ENCODE peak calls at places on chromosomes 11 and 22, in eight cellular contexts. O is substantia nigra; X is CD8-positive, alpha-beta memory T cell; K is HCT116; F is CD4-positive, alpha-beta T cell; U is adrenal gland; V is tibial nerve; N is body of pancreas. Q is an unnamed sample.

GRCh38 chr11:96045622-96046456 is 121.9 kb upstream of the MTMR2 start:
- DNase-seq in O (no peak), X (no peak), K (no peak), F (no peak), U (no peak), V (peak), N (peak), Q (no peak)

GRCh38 chr22:19715286-19715939 is 1.1 kb downstream of the SEPTIN5 start:
- DNase-seq in O (no peak), X (no peak), K (no peak), F (no peak), U (no peak), V (no peak), N (no peak), Q (no peak)

GRCh38 chr11:111137846-111138245 is 107.7 kb upstream of the POU2AF2 start:
- DNase-seq in O (no peak), X (no peak), K (no peak), F (no peak), U (no peak), V (no peak), N (no peak), Q (no peak)

GRCh38 chr22:24304067-24304675 is 33.5 kb downstream of the SPECC1L start:
- DNase-seq in O (no peak), X (no peak), K (no peak), F (no peak), U (no peak), V (no peak), N (no peak), Q (no peak)

GRCh38 chr11:87353904-87354303 is 316.2 kb downstream of the TMEM135 start:
- DNase-seq in O (no peak), X (no peak), K (no peak), F (no peak), U (no peak), V (no peak), N (no peak), Q (no peak)

GRCh38 chr11:27557223-27557622 is 50.7 kb upstream of the LIN7C start:
- DNase-seq in O (no peak), X (no peak), K (no peak), F (no peak), U (no peak), V (no peak), N (no peak), Q (no peak)

GRCh38 chr11:85164743-85165142 is 462.4 kb downstream of the DLG2 start:
- DNase-seq in O (no peak), X (no peak), K (no peak), F (no peak), U (no peak), V (no peak), N (no peak), Q (no peak)

GRCh38 chr11:18671246-18671645 is 27.3 kb upstream of the TMEM86A start:
- DNase-seq in O (no peak), X (no peak), K (no peak), F (no peak), U (no peak), V (no peak), N (no peak), Q (no peak)

GRCh38 chr11:35377262-35377661 is 42.1 kb downstream of the SLC1A2 start:
- DNase-seq in O (no peak), X (no peak), K (no peak), F (no peak), U (no peak), V (no peak), N (no peak), Q (no peak)

GRCh38 chr22:16559056-16559955 is 33.3 kb downstream of the CCT8L2 start:
- DNase-seq in O (no peak), X (no peak), K (no peak), F (no peak), U (no peak), V (no peak), N (no peak), Q (no peak)

GRCh38 chr11:129605815-129606214 is 209.8 kb upstream of the TMEM45B start:
- DNase-seq in O (no peak), X (no peak), K (no peak), F (no peak), U (no peak), V (no peak), N (no peak), Q (no peak)

GRCh38 chr22:39520874-39521857 is 804 bp downstream of the ATF4 start:
- DNase-seq in O (no peak), X (peak), K (no peak), F (peak), U (peak), V (peak), N (peak), Q (peak)

GRCh38 chr11:416051-416756 is 1.4 kb upstream of the SIGIRR start:
- DNase-seq in O (no peak), X (peak), K (no peak), F (no peak), U (no peak), V (no peak), N (peak), Q (no peak)

GRCh38 chr11:73240190-73240781 is 22.2 kb downstream of the P2RY2 start:
- DNase-seq in O (no peak), X (no peak), K (no peak), F (no peak), U (peak), V (no peak), N (no peak), Q (no peak)

GRCh38 chr11:83150450-83150849 is 6.5 kb upstream of the PCF11 start:
- DNase-seq in O (no peak), X (no peak), K (no peak), F (no peak), U (no peak), V (no peak), N (no peak), Q (no peak)

GRCh38 chr11:111845256-111846028 is 25.9 kb downstream of the ALG9 start:
- DNase-seq in O (no peak), X (no peak), K (no peak), F (no peak), U (no peak), V (no peak), N (no peak), Q (peak)

GRCh38 chr11:3380706-3381570 is 2.0 kb upstream of the ZNF195 start:
- DNase-seq in O (no peak), X (no peak), K (no peak), F (no peak), U (no peak), V (no peak), N (no peak), Q (no peak)

GRCh38 chr11:73257342-73258103 is 14.6 kb upstream of the P2RY6 start:
- DNase-seq in O (no peak), X (no peak), K (peak), F (no peak), U (peak), V (no peak), N (no peak), Q (no peak)

GRCh38 chr11:1845095-1845429 is 6.3 kb downstream of the TNNI2 start:
- DNase-seq in O (no peak), X (no peak), K (no peak), F (no peak), U (no peak), V (no peak), N (no peak), Q (no peak)
- H3K27ac ChIP-seq in O (no peak), X (peak), K (no peak), F (peak), U (peak), V (peak), N (peak), Q (no peak)

GRCh38 chr11:69914286-69915150 is 95.3 kb upstream of the FGF3 start:
- DNase-seq in O (no peak), X (no peak), K (no peak), F (no peak), U (peak), V (no peak), N (peak), Q (no peak)

GRCh38 chr11:69912161-69912910 is 93.1 kb upstream of the FGF3 start:
- DNase-seq in O (no peak), X (no peak), K (no peak), F (no peak), U (no peak), V (no peak), N (peak), Q (no peak)

GRCh38 chr11:69912911-69913451 is 93.8 kb upstream of the FGF3 start:
- DNase-seq in O (no peak), X (no peak), K (no peak), F (no peak), U (peak), V (no peak), N (peak), Q (no peak)

GRCh38 chr11:69915151-69915500 is 95.9 kb upstream of the FGF3 start:
- DNase-seq in O (no peak), X (no peak), K (no peak), F (no peak), U (no peak), V (no peak), N (no peak), Q (no peak)

GRCh38 chr11:69913591-69914285 is 94.5 kb upstream of the FGF3 start:
- DNase-seq in O (no peak), X (no peak), K (no peak), F (no peak), U (peak), V (no peak), N (peak), Q (no peak)
- H3K27ac ChIP-seq in O (no peak), X (no peak), K (peak), F (no peak), U (no peak), V (no peak), N (peak), Q (no peak)

GRCh38 chr22:45055936-45056335 is 46.1 kb upstream of the PHF21B start:
- DNase-seq in O (no peak), X (no peak), K (no peak), F (no peak), U (no peak), V (no peak), N (no peak), Q (no peak)

GRCh38 chr22:45053094-45053493 is 43.3 kb upstream of the PHF21B start:
- DNase-seq in O (no peak), X (no peak), K (no peak), F (no peak), U (no peak), V (no peak), N (no peak), Q (no peak)

GRCh38 chr22:45051419-45051818 is 41.6 kb upstream of the PHF21B start:
- DNase-seq in O (no peak), X (no peak), K (no peak), F (no peak), U (no peak), V (no peak), N (no peak), Q (no peak)

GRCh38 chr22:45053571-45053970 is 43.8 kb upstream of the PHF21B start:
- DNase-seq in O (no peak), X (no peak), K (no peak), F (no peak), U (no peak), V (no peak), N (no peak), Q (no peak)

GRCh38 chr22:45051946-45052345 is 42.1 kb upstream of the PHF21B start:
- DNase-seq in O (no peak), X (no peak), K (no peak), F (no peak), U (no peak), V (no peak), N (no peak), Q (no peak)
- H3K27ac ChIP-seq in O (no peak), X (no peak), K (no peak), F (no peak), U (no peak), V (no peak), N (no peak), Q (no peak)

GRCh38 chr11:118622376-118623290 is 15.2 kb downstream of the PHLDB1 start:
- DNase-seq in O (no peak), X (no peak), K (peak), F (no peak), U (peak), V (no peak), N (peak), Q (no peak)
- H3K27ac ChIP-seq in O (peak), X (no peak), K (peak), F (no peak), U (peak), V (peak), N (peak), Q (peak)

DNA sequence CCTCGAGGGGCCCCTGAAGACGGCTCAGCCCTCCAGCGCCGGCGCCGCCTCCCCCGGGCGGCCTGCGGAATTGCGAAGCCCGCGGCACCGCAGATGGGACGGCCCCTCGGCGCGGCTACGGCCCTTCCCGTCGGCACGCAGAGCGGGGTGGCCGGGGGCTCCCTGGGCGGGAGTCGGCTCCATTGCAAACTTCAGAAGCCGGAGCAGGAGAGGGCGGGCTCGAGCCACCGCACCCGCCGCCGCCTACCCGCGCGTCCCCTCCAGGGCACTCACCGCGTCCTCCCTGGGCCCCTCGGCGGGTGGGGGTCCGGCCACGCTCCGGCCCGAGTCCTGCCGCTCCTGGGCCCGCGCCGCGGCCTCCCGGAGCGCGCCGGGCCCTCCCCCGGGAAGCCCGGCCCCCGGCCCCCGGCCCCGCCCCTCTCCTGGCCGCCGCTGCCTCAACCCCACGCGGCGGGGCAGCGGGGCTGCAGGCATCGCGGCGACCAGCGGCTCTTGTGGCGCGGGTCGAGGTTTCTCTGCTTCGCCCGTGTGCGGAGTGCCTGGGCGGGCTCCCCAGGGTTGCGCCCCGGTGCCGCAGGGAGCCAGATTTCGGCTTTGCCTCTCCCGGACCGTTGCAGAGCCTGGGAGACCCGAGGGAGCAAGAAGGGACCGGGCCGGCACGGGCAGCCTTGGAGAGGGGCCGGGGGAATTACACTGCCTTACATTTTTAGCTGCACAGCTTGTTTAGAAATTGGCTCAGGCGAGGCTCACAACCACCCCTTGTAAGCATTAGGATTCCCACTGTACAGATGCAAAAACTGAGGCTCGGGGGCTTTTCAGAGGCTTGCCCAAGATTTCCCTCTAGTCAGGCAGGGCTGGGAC is at the start of gene PACSIN3:
- DNase-seq in O (no peak), X (peak), K (no peak), F (no peak), U (no peak), V (no peak), N (peak), Q (peak)
- H3K27ac ChIP-seq in O (peak), X (no peak), K (peak), F (no peak), U (peak), V (peak), N (peak), Q (peak)

GRCh38 chr11:122123258-122123929 is 7.4 kb upstream of the BLID start:
- DNase-seq in O (no peak), X (no peak), K (no peak), F (no peak), U (no peak), V (no peak), N (no peak), Q (no peak)
- H3K27ac ChIP-seq in O (no peak), X (no peak), K (peak), F (no peak), U (no peak), V (no peak), N (no peak), Q (no peak)

GRCh38 chr11:64120951-64121569 is 44.9 kb downstream of the MACROD1 start:
- DNase-seq in O (no peak), X (no peak), K (no peak), F (no peak), U (no peak), V (no peak), N (peak), Q (no peak)
- H3K27ac ChIP-seq in O (peak), X (no peak), K (no peak), F (no peak), U (no peak), V (peak), N (no peak), Q (no peak)

DNA sequence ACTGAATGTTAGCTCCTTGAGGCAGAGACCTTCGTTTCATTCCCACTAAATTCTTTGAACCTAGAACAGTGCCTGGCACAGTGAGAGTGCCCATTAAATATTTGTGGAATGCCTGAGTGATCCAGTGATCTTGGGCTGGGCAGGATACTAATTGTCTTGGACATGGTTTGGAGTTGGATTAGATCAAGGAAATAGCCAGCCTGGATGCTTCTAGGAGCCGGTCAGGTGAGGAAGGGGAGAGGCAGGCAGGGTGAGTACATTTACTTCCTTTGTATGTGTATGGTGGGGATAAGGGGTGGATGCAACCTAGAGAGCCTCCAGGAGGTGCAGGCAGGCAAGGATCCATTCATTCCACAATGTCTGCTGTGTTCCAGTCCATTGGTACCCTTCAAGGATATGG is 3.6 kb downstream of the SREBF2 start:
- DNase-seq in O (no peak), X (no peak), K (no peak), F (no peak), U (no peak), V (no peak), N (no peak), Q (no peak)
- H3K27ac ChIP-seq in O (no peak), X (no peak), K (no peak), F (no peak), U (no peak), V (peak), N (no peak), Q (no peak)

GRCh38 chr22:36253523-36254490 is 874 bp downstream of the APOL1 start:
- DNase-seq in O (no peak), X (no peak), K (no peak), F (no peak), U (peak), V (no peak), N (peak), Q (no peak)
- H3K27ac ChIP-seq in O (peak), X (peak), K (no peak), F (peak), U (no peak), V (peak), N (peak), Q (peak)

GRCh38 chr11:36485296-36485870 is 24.7 kb downstream of the TRAF6 start:
- DNase-seq in O (no peak), X (no peak), K (no peak), F (no peak), U (no peak), V (no peak), N (no peak), Q (no peak)

GRCh38 chr11:36490026-36490806 is 19.9 kb downstream of the TRAF6 start:
- DNase-seq in O (no peak), X (no peak), K (no peak), F (no peak), U (no peak), V (no peak), N (no peak), Q (no peak)

GRCh38 chr11:36487619-36488018 is 22.5 kb downstream of the TRAF6 start:
- DNase-seq in O (no peak), X (no peak), K (no peak), F (no peak), U (no peak), V (no peak), N (no peak), Q (no peak)

GRCh38 chr11:36492724-36493304 is 17.3 kb downstream of the TRAF6 start:
- DNase-seq in O (no peak), X (peak), K (peak), F (no peak), U (no peak), V (no peak), N (no peak), Q (no peak)

GRCh38 chr11:36488096-36488495 is 22.0 kb downstream of the TRAF6 start:
- DNase-seq in O (no peak), X (no peak), K (no peak), F (no peak), U (no peak), V (no peak), N (no peak), Q (no peak)
- H3K27ac ChIP-seq in O (no peak), X (no peak), K (no peak), F (no peak), U (no peak), V (peak), N (no peak), Q (no peak)

Q was measured in caudate nucleus.